ENCODE peak calls at places on chromosomes 11 and 22, in five cellular contexts. N is NCI-H446, Z is cardiac fibroblast, P is HFFc6, U is HEK293T. L is an unnamed sample.

GRCh38 chr11:9528573-9529332 is 44.7 kb upstream of the WEE1 start:
- DNase-seq in N (no peak), Z (no peak), P (no peak), U (peak; percentile 52), L (no peak)

GRCh38 chr11:126113515-126113957 is 50.9 kb upstream of the CDON start:
- DNase-seq in N (peak; percentile 92), Z (peak; percentile 99), P (peak; percentile 97), U (peak; percentile 40), L (peak; percentile 92)

GRCh38 chr11:69958308-69958707 is 119.8 kb upstream of the ANO1 start:
- DNase-seq in N (no peak), Z (peak; percentile 57), P (peak; percentile 52), U (no peak), L (peak; percentile 63)

GRCh38 chr11:43503417-43503816 is 144.7 kb downstream of the TTC17 start:
- DNase-seq in N (no peak), Z (no peak), P (no peak), U (no peak), L (no peak)

GRCh38 chr11:120467627-120468026 is 43.9 kb upstream of the GRIK4 start:
- DNase-seq in N (no peak), Z (no peak), P (peak; percentile 83), U (no peak), L (peak; percentile 74)

GRCh38 chr22:35051791-35052190 is 14.2 kb upstream of the ISX start:
- DNase-seq in N (no peak), Z (no peak), P (no peak), U (no peak), L (no peak)

GRCh38 chr11:129451524-129451923 is 75.9 kb downstream of the BARX2 start:
- DNase-seq in N (no peak), Z (no peak), P (no peak), U (no peak), L (no peak)

GRCh38 chr11:84626256-84626655 is 1000.9 kb downstream of the DLG2 start:
- DNase-seq in N (no peak), Z (no peak), P (no peak), U (no peak), L (peak; percentile 1)

GRCh38 chr11:64762277-64762915 is 2.6 kb upstream of the PYGM start:
- DNase-seq in N (no peak), Z (no peak), P (no peak), U (no peak), L (no peak)

GRCh38 chr11:62713343-62713742 is 5.9 kb downstream of the GNG3 start:
- DNase-seq in N (no peak), Z (no peak), P (no peak), U (no peak), L (no peak)

GRCh38 chr11:69287968-69288882 is 5.7 kb upstream of the MYEOV start:
- DNase-seq in N (no peak), Z (no peak), P (no peak), U (no peak), L (no peak)

GRCh38 chr11:43358308-43358669 is 431 bp upstream of the TTC17 start:
- DNase-seq in N (no peak), Z (no peak), P (no peak), U (no peak), L (no peak)

GRCh38 chr11:36007127-36007824 is 63.4 kb downstream of the LDLRAD3 start:
- DNase-seq in N (no peak), Z (no peak), P (no peak), U (no peak), L (no peak)

GRCh38 chr22:38467904-38468760 is at the start of gene KDELR3:
- DNase-seq in N (no peak), Z (peak; percentile 83), P (peak; percentile 48), U (peak; percentile 84), L (peak; percentile 83)

GRCh38 chr11:46291441-46292143 is 14.1 kb downstream of the CREB3L1 start:
- DNase-seq in N (no peak), Z (peak; percentile 80), P (peak; percentile 74), U (no peak), L (peak; percentile 93)

GRCh38 chr11:94546886-94547285 is 3.2 kb downstream of the FUT4 start:
- DNase-seq in N (no peak), Z (no peak), P (no peak), U (no peak), L (no peak)

GRCh38 chr11:33544593-33545373 is 155.8 kb downstream of the C11orf91 start:
- DNase-seq in N (no peak), Z (no peak), P (no peak), U (no peak), L (peak; percentile 27)

GRCh38 chr11:60633645-60634044 is 65.8 kb upstream of the MS4A8 start:
- DNase-seq in N (no peak), Z (no peak), P (no peak), U (no peak), L (no peak)

GRCh38 chr11:66879583-66879982 is 22.7 kb downstream of the LRFN4 start:
- DNase-seq in N (no peak), Z (no peak), P (no peak), U (no peak), L (no peak)